ENCODE peak calls at places on chromosome 5, in seven cellular contexts. V is endothelial cell of umbilical vein; N is OCI-LY7; O is HT1080; E is central memory CD4-positive, alpha-beta T cell; Y is fibroblast of the conjunctiva; G is NCI-H2029 treated with DMSO at 0.1 percent for 48 hours. W is an unnamed sample.

GRCh38 chr5:74433255-74434123 is 207.0 kb downstream of the ENC1 start:
- DNase-seq in O (peak), N (peak), G (no peak), E (no peak), V (peak), Y (no peak), W (no peak)

GRCh38 chr5:27437594-27438200 is 399.3 kb upstream of the CDH9 start:
- DNase-seq in Y (no peak), V (no peak), G (no peak), N (no peak), O (no peak), E (no peak), W (no peak)

GRCh38 chr5:68762201-68762600 is 331.6 kb upstream of the SLC30A5 start:
- DNase-seq in O (no peak), N (no peak), G (no peak), V (no peak), Y (no peak), E (no peak), W (no peak)

GRCh38 chr5:136032564-136032963 is 3.8 kb downstream of the TGFBI start:
- DNase-seq in V (no peak), E (no peak), N (no peak), O (peak), Y (no peak), G (no peak), W (no peak)

GRCh38 chr5:116467444-116467843 is 107.2 kb downstream of the SEMA6A start:
- DNase-seq in V (no peak), E (no peak), N (no peak), O (no peak), G (no peak), Y (no peak), W (no peak)

GRCh38 chr5:54988218-54988617 is 2.8 kb upstream of the ESM1 start:
- DNase-seq in V (no peak), E (no peak), O (no peak), G (no peak), N (no peak), Y (no peak), W (no peak)

GRCh38 chr5:112331892-112332291 is 87.2 kb downstream of the EPB41L4A start:
- DNase-seq in V (peak), N (no peak), E (no peak), Y (no peak), G (no peak), O (no peak), W (no peak)

GRCh38 chr5:67465556-67466206 is 269.1 kb upstream of the CD180 start:
- DNase-seq in E (no peak), V (no peak), Y (peak), O (no peak), G (no peak), N (no peak), W (no peak)

GRCh38 chr5:59483971-59484472 is 409.5 kb downstream of the PDE4D start:
- DNase-seq in V (peak), G (no peak), E (no peak), N (no peak), O (no peak), Y (no peak), W (no peak)

GRCh38 chr5:159099049-159099760 is 511 bp downstream of the EBF1 start:
- DNase-seq in V (peak), O (peak), Y (no peak), N (peak), G (no peak), E (peak), W (peak)

GRCh38 chr5:65480306-65480865 is 1.3 kb downstream of the ADAMTS6 start:
- DNase-seq in O (peak), E (peak), G (peak), V (peak), Y (peak), N (peak), W (no peak)

GRCh38 chr5:10324519-10325370 is 17.0 kb upstream of the CMBL start:
- DNase-seq in O (no peak), V (no peak), E (no peak), N (no peak), G (no peak), Y (no peak), W (no peak)

GRCh38 chr5:181039471-181039870 is 595 bp upstream of the BTNL9 start:
- DNase-seq in G (no peak), E (no peak), Y (no peak), O (no peak), N (no peak), V (no peak), W (no peak)

GRCh38 chr5:81140942-81141341 is 92.2 kb upstream of the CKMT2 start:
- DNase-seq in V (peak), G (no peak), O (no peak), N (no peak), Y (peak), E (no peak), W (no peak)

GRCh38 chr5:109242518-109242917 is 167.3 kb downstream of the PJA2 start:
- DNase-seq in Y (no peak), G (no peak), E (no peak), V (no peak), N (no peak), O (no peak), W (no peak)

W was measured in stimulated activated naive CD8-positive, alpha-beta T cell treated with anti-CD3 and anti-CD28 coated beads, Interleukin-15, amount 100 ng/mL, for 72 hours.